ENCODE peak calls at places on chromosomes 3 and 15, in five cellular contexts. E is HCT116, K is K562, D is HepG2, O is GM12878. N is an unnamed sample.

GRCh38 chr15:77603616-77604406 is 28.9 kb downstream of the LINGO1 start:
- DNase-seq in K (no peak), E (no peak), D (no peak), O (no peak), N (no peak)

GRCh38 chr15:81865850-81866537 is 179.8 kb downstream of the MEX3B start:
- DNase-seq in D (no peak), K (no peak), O (peak), E (no peak), N (no peak)

GRCh38 chr3:179036626-179037300 is 34.8 kb downstream of the ZMAT3 start:
- DNase-seq in D (no peak), E (no peak), O (no peak), K (no peak), N (no peak)

GRCh38 chr3:184295771-184296170 is 3.3 kb upstream of the PSMD2 start:
- DNase-seq in O (no peak), D (no peak), E (no peak), K (no peak), N (no peak)

GRCh38 chr15:37076543-37076942 is 23.8 kb downstream of the MEIS2 start:
- DNase-seq in D (no peak), K (no peak), O (no peak), E (no peak), N (no peak)

GRCh38 chr3:3160826-3161225 is 18.7 kb downstream of the CRBN start:
- DNase-seq in E (no peak), D (no peak), K (no peak), O (no peak), N (no peak)

GRCh38 chr3:166013073-166013679 is 176.0 kb upstream of the BCHE start:
- DNase-seq in O (no peak), E (peak), K (no peak), D (peak), N (no peak)

GRCh38 chr15:57298843-57299550 is 77.3 kb upstream of the CGNL1 start:
- DNase-seq in K (no peak), D (no peak), O (no peak), E (no peak), N (no peak)

GRCh38 chr3:140277886-140278285 is 342.9 kb downstream of the CLSTN2 start:
- DNase-seq in E (no peak), O (no peak), D (no peak), K (no peak), N (no peak)

GRCh38 chr3:96813820-96814580 is 394 bp upstream of the EPHA6 start:
- DNase-seq in E (no peak), K (no peak), O (no peak), D (peak), N (no peak)

GRCh38 chr3:149384911-149385321 is 7.5 kb upstream of the TM4SF1 start:
- DNase-seq in D (peak), E (no peak), K (no peak), O (no peak), N (no peak)

GRCh38 chr3:128549283-128550112 is 56.5 kb upstream of the GATA2 start:
- DNase-seq in E (no peak), D (peak), O (no peak), K (peak), N (no peak)
- TF ChIP-seq SP1 in E (no peak), D (no peak), O (no peak), K (no peak), N (no peak)

DNA sequence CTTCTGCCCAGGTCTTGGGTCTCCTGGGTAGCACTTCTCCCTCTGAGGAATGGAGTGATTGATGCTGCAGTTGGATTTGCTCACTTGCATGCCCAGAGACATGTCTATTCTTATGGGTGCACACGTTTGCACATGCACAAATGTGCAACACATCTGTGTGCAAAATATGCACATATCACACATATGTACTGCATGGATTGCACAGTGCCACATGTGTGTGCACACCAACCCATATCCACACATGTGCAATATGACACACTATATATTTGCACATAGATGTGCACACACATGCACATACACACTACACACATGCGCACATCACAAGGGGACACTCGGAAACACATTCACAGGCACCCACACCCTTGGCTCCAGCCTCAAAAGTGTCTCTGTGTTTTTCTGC is 671 bp upstream of the SEMA3B start:
- DNase-seq in D (no peak), K (no peak), E (no peak), O (no peak), N (no peak)
- TF ChIP-seq EZH2 in D (no peak), K (no peak), E (no peak), O (no peak), N (no peak)

GRCh38 chr3:180875071-180875698 is 37.3 kb upstream of the FXR1 start:
- DNase-seq in E (no peak), O (no peak), D (no peak), K (no peak), N (no peak)

GRCh38 chr3:180871901-180872300 is 40.6 kb upstream of the FXR1 start:
- DNase-seq in K (no peak), D (no peak), O (no peak), E (no peak), N (no peak)

GRCh38 chr3:180870008-180870733 is 42.3 kb upstream of the FXR1 start:
- DNase-seq in K (peak), O (no peak), D (no peak), E (no peak), N (peak)
- TF ChIP-seq SP1 in K (no peak), O (no peak), D (no peak), E (no peak), N (peak)

DNA sequence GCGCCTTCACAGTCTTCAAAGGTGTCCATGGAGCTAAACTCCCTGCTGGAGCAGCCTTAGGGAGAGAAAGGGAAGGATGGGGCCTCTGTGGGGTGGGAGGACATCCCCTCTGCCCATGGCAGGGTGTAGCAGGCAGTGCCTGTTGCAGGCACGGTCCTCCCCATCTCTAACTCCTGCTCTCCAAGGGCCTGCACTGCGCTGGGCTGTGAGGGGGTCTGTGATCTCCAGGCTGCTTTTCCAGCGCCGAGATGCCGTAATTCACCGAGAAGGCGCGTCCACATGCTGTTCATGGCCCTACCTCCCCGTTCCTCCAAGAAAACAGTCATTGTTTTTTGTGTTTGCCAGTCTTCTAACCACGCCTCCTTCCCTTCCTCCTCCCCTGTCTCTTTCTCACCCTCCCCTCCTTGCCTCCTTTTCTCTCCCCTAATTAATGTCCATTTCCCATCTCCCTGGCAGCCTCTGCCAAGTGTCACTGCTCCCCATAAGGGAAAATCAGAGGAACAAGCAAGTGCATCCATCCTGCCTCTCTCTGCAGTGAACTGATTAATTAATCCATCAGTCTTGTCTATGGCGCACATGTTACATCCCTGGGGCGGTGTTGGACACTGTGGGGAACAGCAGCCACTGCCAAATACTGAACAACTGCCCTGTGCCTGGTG is 17.7 kb upstream of the LAMP3 start:
- DNase-seq in K (no peak), E (no peak), O (no peak), D (no peak), N (no peak)
- TF ChIP-seq EZH2 in K (no peak), E (no peak), O (no peak), D (no peak), N (no peak)

N was measured in H1.